ENCODE peak calls at places on chromosomes 11 and 22, in five cellular contexts. K, W, U, J and V are unnamed samples.
A peak's percentile ranks its signal among the peaks of the same experiment; 100 is the strongest.

GRCh38 chr11:46966773-46967172 is 30.2 kb downstream of the CSTPP1 start:
- DNase-seq in K (no peak), W (no peak), U (no peak), J (no peak), V (no peak)

GRCh38 chr11:34345991-34346480 is 11.8 kb downstream of the ABTB2 start:
- DNase-seq in K (no peak), W (no peak), U (no peak), J (no peak), V (no peak)

GRCh38 chr11:396511-396947 is 2.5 kb downstream of the PKP3 start:
- DNase-seq in K (no peak), W (no peak), U (no peak), J (no peak), V (no peak)

GRCh38 chr22:22450343-22450839 is 58.2 kb downstream of the ZNF280B start:
- DNase-seq in K (no peak), W (no peak), U (no peak), J (peak; percentile 27), V (no peak)

GRCh38 chr11:69381681-69382130 is 87.8 kb downstream of the MYEOV start:
- DNase-seq in K (peak; percentile 26), W (no peak), U (no peak), J (peak; percentile 19), V (no peak)

GRCh38 chr11:124831897-124832296 is 31.7 kb upstream of the MSANTD2 start:
- DNase-seq in K (no peak), W (no peak), U (no peak), J (no peak), V (no peak)

GRCh38 chr11:69983571-69983877 is 94.6 kb upstream of the ANO1 start:
- DNase-seq in K (no peak), W (no peak), U (no peak), J (no peak), V (no peak)

GRCh38 chr11:2586091-2586792 is 113.6 kb downstream of the KCNQ1OT1 start:
- DNase-seq in K (peak; percentile 18), W (no peak), U (no peak), J (peak; percentile 13), V (no peak)

GRCh38 chr11:85685131-85685819 is 720 bp downstream of the CCDC89 start:
- DNase-seq in K (peak; percentile 31), W (no peak), U (no peak), J (no peak), V (no peak)

GRCh38 chr11:120482149-120482548 is 29.4 kb upstream of the GRIK4 start:
- DNase-seq in K (no peak), W (peak; percentile 41), U (no peak), J (no peak), V (no peak)

GRCh38 chr11:64844330-64845124 is at the start of gene CDC42BPG:
- DNase-seq in K (peak; percentile 92), W (peak; percentile 57), U (peak; percentile 82), J (peak; percentile 92), V (peak; percentile 91)

GRCh38 chr11:3000032-3000961 is 8.2 kb upstream of the NAP1L4 start:
- DNase-seq in K (peak; percentile 51), W (no peak), U (peak; percentile 74), J (peak; percentile 95), V (no peak)

DNA sequence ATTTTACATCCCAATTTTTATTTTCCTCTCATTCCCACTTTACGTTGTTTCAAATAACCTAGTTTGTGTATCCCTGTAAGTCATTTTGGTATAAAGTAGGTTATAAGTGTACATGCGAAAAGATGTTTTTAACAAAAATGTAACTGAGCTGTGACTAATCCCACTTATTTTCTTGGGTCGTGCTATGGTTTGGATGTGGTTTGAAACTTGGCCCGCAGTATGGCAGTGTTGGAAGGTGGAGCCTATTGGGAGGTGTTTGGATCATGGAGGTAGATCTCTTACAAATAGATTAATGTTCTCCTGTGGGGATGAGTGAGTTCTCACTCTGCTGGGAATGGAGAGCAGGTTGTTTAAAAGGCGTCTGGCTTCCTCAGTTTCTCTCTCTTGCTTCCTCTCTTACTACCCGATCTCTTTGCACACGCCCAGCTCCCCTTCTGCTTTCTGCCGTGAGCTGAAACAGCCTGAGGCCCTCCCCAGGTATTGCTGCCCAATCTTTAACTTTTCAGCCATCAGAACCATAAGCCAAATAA is 7.2 kb downstream of the RPL27A start:
- DNase-seq in K (no peak), W (no peak), U (no peak), J (no peak), V (no peak)
- H3K4me3 ChIP-seq in K (no peak overlapping the region), W (peak overlapping the region; percentile 63), U (peak overlapping the region; percentile 53), J (no peak overlapping the region), V (peak overlapping the region; percentile 54)

DNA sequence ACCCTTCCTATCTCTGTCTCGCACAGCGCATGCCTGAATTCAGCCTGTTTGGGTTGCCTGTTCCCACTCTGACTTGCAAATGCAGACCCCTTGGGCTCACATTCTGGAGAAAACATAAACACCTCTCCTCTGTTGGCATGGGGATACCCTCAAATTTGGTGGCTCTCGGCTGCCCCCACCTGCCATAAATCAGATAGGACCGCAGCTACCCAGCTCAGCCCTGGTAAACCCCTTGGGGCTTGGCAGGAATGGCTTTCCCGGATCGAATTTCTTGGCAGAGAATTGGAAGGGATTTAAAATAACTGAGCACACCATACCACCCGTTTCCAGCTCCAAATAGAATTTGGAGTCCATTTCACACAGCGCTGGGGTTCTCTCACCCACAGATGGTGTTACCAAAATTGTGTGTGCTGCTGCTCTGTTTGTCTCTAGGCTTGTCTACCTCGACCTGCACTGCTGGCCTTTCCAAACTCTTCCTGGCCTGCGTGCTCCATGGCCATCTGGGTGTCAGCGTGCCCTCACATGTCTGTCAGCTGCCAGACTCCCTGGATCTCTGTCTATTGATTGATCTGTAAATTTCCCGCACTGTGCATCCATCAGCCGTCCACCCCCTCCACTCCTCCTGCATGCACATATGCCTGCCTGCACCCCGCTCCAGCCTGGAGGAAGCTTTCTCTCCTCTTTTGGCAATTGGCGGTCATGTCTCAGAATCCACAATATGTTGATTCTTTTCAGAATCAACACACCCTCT is 134.0 kb downstream of the NTM start:
- DNase-seq in K (no peak), W (no peak), U (peak; percentile 78), J (peak; percentile 40), V (no peak)
- TF ChIP-seq CTCF in K (no peak), W (peak; percentile 3), U (peak; percentile 71), J (no peak), V (no peak)

GRCh38 chr11:128942807-128943430 is at the start of gene TP53AIP1:
- DNase-seq in K (no peak), W (no peak), U (no peak), J (no peak), V (no peak)
- H3K9me3 ChIP-seq in K (no peaks in the 10 kb centered on the region), W (no peaks in the 10 kb centered on the region), U (no peaks in the 10 kb centered on the region), J (no peaks in the 10 kb centered on the region), V (no peaks in the 10 kb centered on the region)

GRCh38 chr11:9600651-9601040 is 27.2 kb downstream of the WEE1 start:
- DNase-seq in K (no peak), W (peak; percentile 35), U (no peak), J (no peak), V (peak; percentile 45)
- H3K4me3 ChIP-seq in K (no peak overlapping the region), W (peak overlapping the region; percentile 19), U (no peak overlapping the region), J (no peak overlapping the region), V (no peak overlapping the region)

DNA sequence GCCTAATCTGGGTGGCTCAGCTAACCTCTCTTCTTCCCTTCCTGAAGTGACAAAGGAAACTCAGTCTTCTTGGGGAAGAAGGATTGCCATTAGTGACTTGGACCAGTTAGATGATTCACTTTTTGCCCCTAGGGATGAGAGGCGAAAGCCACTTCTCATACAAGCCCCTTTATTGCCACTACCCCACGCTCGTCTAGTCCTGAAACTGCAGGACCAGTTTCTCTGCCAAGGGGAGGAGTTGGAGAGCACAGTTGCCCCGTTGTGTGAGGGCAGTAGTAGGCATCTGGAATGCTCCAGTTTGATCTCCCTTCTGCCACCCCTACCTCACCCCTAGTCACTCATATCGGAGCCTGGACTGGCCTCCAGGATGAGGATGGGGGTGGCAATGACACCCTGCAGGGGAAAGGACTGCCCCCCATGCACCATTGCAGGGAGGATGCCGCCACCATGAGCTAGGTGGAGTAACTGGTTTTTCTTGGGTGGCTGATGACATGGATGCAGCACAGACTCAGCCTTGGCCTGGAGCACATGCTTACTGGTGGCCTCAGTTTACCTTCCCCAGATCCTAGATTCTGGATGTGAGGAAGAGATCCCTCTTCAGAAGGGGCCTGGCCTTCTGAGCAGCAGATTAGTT is 14.2 kb upstream of the UVRAG start:
- DNase-seq in K (no peak), W (no peak), U (no peak), J (no peak), V (no peak)
- TF ChIP-seq CTCF in K (no peak), W (no peak), U (no peak), J (no peak), V (no peak)